ENCODE peak calls at places on chromosomes 12 and 14, in eight cellular contexts. W is activated CD8-positive, alpha-beta T cell treated with anti-CD3 and anti-CD28 coated beads for 36 hours; H is T-helper 17 cell; U is RWPE2; Y is CD4-positive, alpha-beta T cell; A is heart left ventricle; E is mucosa of descending colon; Z is T-cell. O is an unnamed sample.

GRCh38 chr12:106096376-106096775 is 42.4 kb downstream of the NUAK1 start:
- ATAC-seq in H (no peak), A (peak; percentile 79), W (no peak), Z (no peak), Y (no peak), U (no peak), E (no peak), O (peak; percentile 43)

GRCh38 chr12:74897425-74898211 is 312.0 kb downstream of the KCNC2 start:
- ATAC-seq in H (peak; percentile 42), E (no peak), Y (no peak), W (peak; percentile 64), U (peak; percentile 46), A (no peak), Z (no peak), O (peak; percentile 57)

GRCh38 chr14:105420141-105420975 is 731 bp downstream of the MTA1 start:
- ATAC-seq in Y (peak; percentile 14), A (no peak), H (peak; percentile 16), E (no peak), W (peak; percentile 15), Z (peak; percentile 1), U (no peak), O (peak; percentile 4)

GRCh38 chr12:95116773-95117172 is 43.4 kb upstream of the NR2C1 start:
- ATAC-seq in U (peak; percentile 95), A (peak; percentile 16), H (peak; percentile 85), W (peak; percentile 58), Y (peak; percentile 46), Z (peak; percentile 36), E (peak; percentile 95), O (peak; percentile 100)

GRCh38 chr14:71932229-71932951 is at the start of gene RGS6:
- ATAC-seq in Y (no peak), E (peak; percentile 95), U (peak; percentile 87), Z (no peak), A (peak; percentile 70), H (peak; percentile 56), W (peak; percentile 92), O (peak; percentile 98)

GRCh38 chr12:18837025-18837424 is 99.1 kb downstream of the CAPZA3 start:
- ATAC-seq in E (no peak), H (no peak), Z (no peak), U (no peak), W (no peak), A (no peak), Y (no peak), O (peak; percentile 65)

GRCh38 chr12:92827836-92828431 is 101.2 kb downstream of the EEA1 start:
- ATAC-seq in Z (peak; percentile 54), H (no peak), W (no peak), Y (peak; percentile 79), E (peak; percentile 62), U (peak; percentile 66), A (no peak), O (no peak)

GRCh38 chr14:92556863-92557543 is 43.4 kb downstream of the RIN3 start:
- ATAC-seq in Z (peak; percentile 71), E (no peak), A (no peak), W (peak; percentile 53), U (no peak), Y (peak; percentile 59), H (no peak), O (no peak)

GRCh38 chr14:56217380-56218045 is 99.3 kb downstream of the PELI2 start:
- ATAC-seq in H (no peak), Y (no peak), E (no peak), Z (no peak), U (no peak), A (no peak), W (no peak), O (no peak)

GRCh38 chr12:98912401-98912800 is 267.3 kb downstream of the APAF1 start:
- ATAC-seq in H (no peak), U (no peak), Y (no peak), W (no peak), Z (no peak), A (no peak), E (no peak), O (no peak)

GRCh38 chr12:98465505-98465904 is 49.9 kb upstream of the TMPO start:
- ATAC-seq in U (no peak), W (no peak), E (no peak), H (no peak), Z (no peak), A (no peak), Y (no peak), O (no peak)

GRCh38 chr12:40236357-40236850 is 11.6 kb downstream of the LRRK2 start:
- ATAC-seq in Z (no peak), W (no peak), H (no peak), Y (no peak), A (no peak), U (no peak), E (no peak), O (no peak)

GRCh38 chr12:47754881-47755280 is 3.8 kb downstream of the RAPGEF3 start:
- ATAC-seq in A (no peak), U (no peak), Z (no peak), Y (no peak), W (no peak), H (no peak), E (peak; percentile 71), O (peak; percentile 41)

GRCh38 chr12:94112116-94112515 is 36.3 kb upstream of the PLXNC1 start:
- ATAC-seq in U (no peak), Y (no peak), W (no peak), Z (no peak), E (peak; percentile 20), H (no peak), A (no peak), O (no peak)

GRCh38 chr12:19779393-19780056 is 340.2 kb downstream of the AEBP2 start:
- ATAC-seq in Y (no peak), U (no peak), A (peak; percentile 92), Z (no peak), E (peak; percentile 31), H (no peak), W (no peak), O (no peak)

GRCh38 chr12:65106948-65107347 is 14.2 kb downstream of the WIF1 start:
- ATAC-seq in W (no peak), H (no peak), E (no peak), A (no peak), Z (no peak), U (no peak), Y (no peak), O (no peak)

O was measured in esophagus mucosa.